ENCODE peak calls at places on chromosomes 4 and X, in ten cellular contexts. W is right lobe of liver; X is endothelial cell; L is CD8-positive, alpha-beta T cell; K is AG04450; G is BJ; U is lower lobe of right lung; N is tibial artery; E is RWPE1; O is A549. H is an unnamed sample.

GRCh38 chrX:10370976-10371375 is 214.2 kb downstream of the CLCN4 start:
- DNase-seq in W (no peak), X (no peak), L (no peak), K (no peak), G (no peak), U (no peak), N (no peak), E (peak), O (no peak), H (no peak)

GRCh38 chrX:39809326-39809725 is 288.4 kb downstream of the BCOR start:
- DNase-seq in W (no peak), X (no peak), L (no peak), K (no peak), G (peak), U (no peak), N (no peak), E (peak), O (peak), H (no peak)

GRCh38 chrX:1589356-1590130 is 1.9 kb upstream of the AKAP17A start:
- DNase-seq in W (peak), X (no peak), L (no peak), K (no peak), G (no peak), U (no peak), N (no peak), E (no peak), O (no peak), H (peak)

GRCh38 chrX:3711331-3711917 is 2.0 kb downstream of the PRKX start:
- DNase-seq in W (no peak), X (no peak), L (no peak), K (no peak), G (no peak), U (no peak), N (peak), E (no peak), O (no peak), H (peak)

GRCh38 chr4:108849611-108850406 is 87.0 kb upstream of the ETNPPL start:
- DNase-seq in W (no peak), X (no peak), L (no peak), K (peak), G (peak), U (no peak), N (no peak), E (peak), O (no peak), H (no peak)

GRCh38 chrX:9312922-9313867 is 151.7 kb upstream of the TBL1X start:
- DNase-seq in W (peak), X (peak), L (peak), K (no peak), G (no peak), U (peak), N (peak), E (peak), O (peak), H (peak)

GRCh38 chrX:29652484-29652883 is 562.9 kb upstream of the MAGEB2 start:
- DNase-seq in W (no peak), X (no peak), L (no peak), K (peak), G (peak), U (no peak), N (no peak), E (no peak), O (no peak), H (no peak)

GRCh38 chrX:41293269-41293668 is 40.7 kb upstream of the DDX3X start:
- DNase-seq in W (no peak), X (no peak), L (no peak), K (no peak), G (no peak), U (no peak), N (no peak), E (no peak), O (peak), H (no peak)

GRCh38 chrX:9339603-9340569 is 125.0 kb upstream of the TBL1X start:
- DNase-seq in W (no peak), X (no peak), L (no peak), K (no peak), G (no peak), U (no peak), N (no peak), E (no peak), O (no peak), H (no peak)

GRCh38 chr4:102554482-102554881 is 53.3 kb downstream of the NFKB1 start:
- DNase-seq in W (no peak), X (no peak), L (no peak), K (peak), G (no peak), U (no peak), N (peak), E (no peak), O (no peak), H (no peak)

GRCh38 chr4:75769044-75769443 is 44.7 kb downstream of the USO1 start:
- DNase-seq in W (no peak), X (no peak), L (no peak), K (no peak), G (peak), U (no peak), N (no peak), E (no peak), O (no peak), H (no peak)

GRCh38 chrX:75154871-75155270 is 1.2 kb downstream of the ABCB7 start:
- DNase-seq in W (no peak), X (no peak), L (no peak), K (no peak), G (no peak), U (no peak), N (no peak), E (no peak), O (no peak), H (no peak)

GRCh38 chr4:42404001-42404400 is 6.7 kb downstream of the SHISA3 start:
- DNase-seq in W (no peak), X (no peak), L (no peak), K (no peak), G (no peak), U (no peak), N (no peak), E (no peak), O (no peak), H (no peak)
- TF ChIP-seq CTCF in W (no peak), X (peak), L (no peak), K (no peak), G (no peak), U (no peak), N (no peak), E (no peak), O (no peak), H (no peak)

GRCh38 chr4:55393461-55394320 is 2.1 kb upstream of the TMEM165 start:
- DNase-seq in W (no peak), X (no peak), L (no peak), K (peak), G (no peak), U (no peak), N (no peak), E (no peak), O (no peak), H (no peak)

GRCh38 chr4:55396305-55397023 is 707 bp downstream of the TMEM165 start:
- DNase-seq in W (peak), X (peak), L (no peak), K (no peak), G (no peak), U (peak), N (peak), E (peak), O (no peak), H (peak)

GRCh38 chr4:55397024-55397520 is 1.3 kb downstream of the TMEM165 start:
- DNase-seq in W (no peak), X (no peak), L (no peak), K (no peak), G (no peak), U (no peak), N (no peak), E (no peak), O (no peak), H (no peak)

GRCh38 chr4:55395529-55396304 is at the start of gene TMEM165:
- DNase-seq in W (peak), X (peak), L (peak), K (peak), G (peak), U (peak), N (peak), E (peak), O (peak), H (peak)

DNA sequence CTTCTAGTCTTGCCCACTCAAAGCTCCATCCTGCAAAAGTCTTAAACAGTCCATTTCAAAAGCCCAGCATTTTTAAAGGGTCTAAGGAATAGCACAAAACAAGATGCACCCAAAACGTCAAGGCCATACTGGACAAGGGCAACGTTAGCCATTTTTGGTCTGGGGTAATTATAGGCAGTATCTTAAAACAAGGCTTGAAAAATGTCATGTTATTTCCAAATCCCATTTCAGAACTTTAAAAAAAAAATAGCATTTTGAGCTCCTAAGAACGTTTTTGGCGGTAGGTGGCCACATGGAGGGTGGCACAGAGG is 584 bp upstream of the TMEM165 start:
- DNase-seq in W (no peak), X (no peak), L (no peak), K (no peak), G (no peak), U (no peak), N (no peak), E (no peak), O (no peak), H (no peak)
- TF ChIP-seq CTCF in W (no peak), X (no peak), L (peak), K (peak), G (peak), U (peak), N (peak), E (peak), O (no peak), H (no peak)

GRCh38 chr4:119783200-119783978 is 154.8 kb upstream of the PDE5A start:
- DNase-seq in W (peak), X (no peak), L (no peak), K (no peak), G (no peak), U (no peak), N (no peak), E (no peak), O (no peak), H (no peak)

GRCh38 chr4:119788334-119789266 is 160.0 kb upstream of the PDE5A start:
- DNase-seq in W (no peak), X (no peak), L (no peak), K (no peak), G (no peak), U (no peak), N (no peak), E (no peak), O (no peak), H (no peak)

GRCh38 chr4:119781044-119781443 is 152.4 kb upstream of the PDE5A start:
- DNase-seq in W (no peak), X (no peak), L (no peak), K (no peak), G (no peak), U (no peak), N (no peak), E (no peak), O (no peak), H (no peak)

DNA sequence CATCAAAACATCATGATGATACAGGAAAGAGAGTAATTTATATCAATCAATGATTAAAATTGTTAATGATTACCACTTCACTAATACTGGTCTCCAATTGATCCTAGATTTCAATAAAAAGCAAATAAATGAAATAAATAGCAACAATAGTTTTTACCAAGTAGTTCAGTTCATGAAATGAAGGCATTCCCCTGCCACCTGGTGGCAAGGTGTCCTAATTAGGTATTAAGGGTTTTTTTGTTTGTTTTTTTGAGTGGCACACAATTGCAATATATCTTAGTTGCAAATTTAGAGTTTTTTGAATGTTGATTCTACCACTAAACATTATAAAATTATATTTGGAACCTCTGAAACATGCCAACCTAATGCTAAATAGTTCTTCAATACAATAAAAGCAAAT is 157.4 kb upstream of the PDE5A start:
- DNase-seq in W (no peak), X (no peak), L (no peak), K (no peak), G (no peak), U (no peak), N (no peak), E (peak), O (peak), H (no peak)
- TF ChIP-seq CTCF in W (peak), X (peak), L (no peak), K (peak), G (peak), U (peak), N (peak), E (peak), O (peak), H (peak)

GRCh38 chr4:130563185-130563890 is 1467.4 kb downstream of the C4orf33 start:
- DNase-seq in W (no peak), X (peak), L (no peak), K (peak), G (peak), U (no peak), N (no peak), E (peak), O (peak), H (no peak)
- TF ChIP-seq CTCF in W (peak), X (no peak), L (no peak), K (peak), G (peak), U (peak), N (peak), E (peak), O (peak), H (peak)

DNA sequence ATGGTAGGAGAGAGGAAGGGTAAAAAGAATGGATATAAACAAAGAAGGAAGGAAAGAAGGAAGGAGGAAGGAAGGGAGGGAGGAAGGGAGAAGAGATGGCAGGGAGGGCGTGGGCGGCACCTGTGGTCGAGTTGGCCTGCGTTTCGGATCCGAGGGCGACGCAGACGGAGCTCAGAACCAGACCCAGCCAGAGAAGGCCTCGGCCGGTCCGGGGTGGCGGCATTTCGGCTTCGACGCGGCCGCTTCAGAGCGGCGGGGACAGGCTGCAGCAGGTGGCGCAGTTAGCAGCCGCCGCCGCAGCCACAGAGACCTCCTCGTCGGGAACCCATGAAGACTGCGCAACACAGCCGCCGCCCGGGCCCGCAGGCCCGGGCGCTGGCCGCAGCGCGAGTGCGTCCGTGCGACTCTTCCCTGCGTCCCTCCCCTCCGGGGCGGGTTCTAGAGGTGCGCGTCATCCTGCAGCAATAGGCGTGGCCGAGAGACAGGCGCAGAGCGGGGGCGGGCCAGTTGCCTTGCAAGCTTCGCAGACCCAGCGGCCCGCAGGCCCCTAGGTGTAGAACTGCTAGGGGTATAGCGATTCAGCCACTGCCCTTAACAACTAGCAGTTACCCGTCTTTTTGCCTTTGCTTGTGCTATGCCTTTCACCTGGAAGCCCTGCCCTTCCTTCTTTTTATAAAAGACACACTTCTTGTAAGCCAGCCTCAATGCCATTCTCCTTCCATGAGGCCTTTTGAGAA is at the start of gene IDS:
- DNase-seq in W (peak), X (peak), L (peak), K (peak), G (peak), U (peak), N (peak), E (peak), O (peak), H (peak)
- TF ChIP-seq CTCF in W (no peak), X (no peak), L (no peak), K (no peak), G (no peak), U (no peak), N (no peak), E (no peak), O (no peak), H (no peak)

GRCh38 chr4:171846232-171846631 is 33.0 kb downstream of the GALNTL6 start:
- DNase-seq in W (no peak), X (peak), L (no peak), K (no peak), G (no peak), U (peak), N (no peak), E (peak), O (peak), H (peak)
- TF ChIP-seq CTCF in W (peak), X (peak), L (no peak), K (peak), G (peak), U (peak), N (no peak), E (no peak), O (peak), H (peak)

DNA sequence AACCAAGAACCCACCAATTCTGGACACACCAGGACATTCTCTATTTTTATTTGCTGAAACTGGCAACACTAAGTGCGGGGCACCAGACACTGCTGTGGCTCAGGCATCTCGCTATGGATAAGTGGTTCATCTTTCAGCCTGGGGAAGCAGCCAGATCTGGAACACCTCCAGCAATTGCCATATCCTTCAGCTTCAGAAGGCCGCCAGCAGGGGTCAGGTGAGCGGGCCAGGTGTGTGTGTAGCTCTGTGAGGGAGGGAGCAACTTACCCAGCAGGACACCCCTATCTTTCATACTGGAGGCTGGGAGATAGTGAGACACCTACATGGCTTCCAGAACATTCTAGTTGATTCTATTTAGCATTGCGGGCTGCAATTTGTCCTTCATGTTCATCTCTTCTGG is 57.0 kb upstream of the GBA3 start:
- DNase-seq in W (peak), X (no peak), L (no peak), K (no peak), G (no peak), U (no peak), N (no peak), E (no peak), O (no peak), H (no peak)
- TF ChIP-seq CTCF in W (no peak), X (no peak), L (no peak), K (no peak), G (no peak), U (no peak), N (no peak), E (no peak), O (no peak), H (no peak)

H was measured in GM13977.